ENCODE peak calls at places on chromosomes 11 and 22, in five cellular contexts. One of them, this sample, is unnamed.

GRCh38 chr11:75536786-75537629 is 11.3 kb upstream of the GDPD5 start:
- DNase-seq in adrenal gland: peak; percentile 32
- DNase-seq in suprapubic skin: no peak
- DNase-seq in ovary: no peak
- DNase-seq in fibroblast of mammary gland: peak; percentile 50
- DNase-seq in this sample: peak; percentile 73

GRCh38 chr11:101848262-101848661 is 66.5 kb upstream of the CEP126 start:
- DNase-seq in adrenal gland: peak; percentile 9
- DNase-seq in fibroblast of mammary gland: peak; percentile 46
- DNase-seq in suprapubic skin: no peak
- DNase-seq in ovary: no peak
- DNase-seq in this sample: no peak

GRCh38 chr11:16604784-16605439 is 133.5 kb upstream of the C11orf58 start:
- DNase-seq in adrenal gland: peak; percentile 59
- DNase-seq in ovary: peak; percentile 52
- DNase-seq in fibroblast of mammary gland: no peak
- DNase-seq in suprapubic skin: peak; percentile 60
- DNase-seq in this sample: peak; percentile 35

GRCh38 chr11:47225552-47226137 is 10.9 kb downstream of the DDB2 start:
- DNase-seq in fibroblast of mammary gland: no peak
- DNase-seq in adrenal gland: no peak
- DNase-seq in suprapubic skin: no peak
- DNase-seq in ovary: no peak
- DNase-seq in this sample: no peak

GRCh38 chr11:59172345-59173079 is 580 bp downstream of the DTX4 start:
- DNase-seq in suprapubic skin: no peak
- DNase-seq in fibroblast of mammary gland: no peak
- DNase-seq in ovary: peak; percentile 59
- DNase-seq in adrenal gland: no peak
- DNase-seq in this sample: peak; percentile 77

GRCh38 chr11:121473064-121473777 is 20.5 kb upstream of the SORL1-AS1 start:
- DNase-seq in adrenal gland: peak; percentile 27
- DNase-seq in ovary: no peak
- DNase-seq in fibroblast of mammary gland: peak; percentile 71
- DNase-seq in suprapubic skin: no peak
- DNase-seq in this sample: no peak

GRCh38 chr22:48574776-48575566 is 1252.7 kb downstream of the BRD1 start:
- DNase-seq in ovary: peak; percentile 80
- DNase-seq in adrenal gland: no peak
- DNase-seq in suprapubic skin: no peak
- DNase-seq in fibroblast of mammary gland: no peak
- DNase-seq in this sample: peak; percentile 64

GRCh38 chr22:16955678-16956210 is 52.3 kb downstream of the GAB4 start:
- DNase-seq in adrenal gland: peak; percentile 62
- DNase-seq in fibroblast of mammary gland: peak; percentile 3
- DNase-seq in ovary: no peak
- DNase-seq in suprapubic skin: no peak
- DNase-seq in this sample: peak; percentile 4

GRCh38 chr11:14237333-14237988 is 121.5 kb downstream of the RRAS2 start:
- DNase-seq in fibroblast of mammary gland: no peak
- DNase-seq in adrenal gland: peak; percentile 23
- DNase-seq in ovary: no peak
- DNase-seq in suprapubic skin: no peak
- DNase-seq in this sample: peak; percentile 68

GRCh38 chr11:5923427-5923776 is 18.6 kb upstream of the OR56A3 start:
- DNase-seq in ovary: no peak
- DNase-seq in fibroblast of mammary gland: no peak
- DNase-seq in suprapubic skin: no peak
- DNase-seq in adrenal gland: no peak
- DNase-seq in this sample: no peak

GRCh38 chr22:36052505-36052941 is 23.9 kb upstream of the RBFOX2 start:
- DNase-seq in adrenal gland: no peak
- DNase-seq in ovary: no peak
- DNase-seq in fibroblast of mammary gland: peak; percentile 47
- DNase-seq in suprapubic skin: no peak
- DNase-seq in this sample: no peak

GRCh38 chr11:107172996-107173395 is 154.7 kb upstream of the GUCY1A2 start:
- DNase-seq in ovary: no peak
- DNase-seq in suprapubic skin: no peak
- DNase-seq in adrenal gland: no peak
- DNase-seq in fibroblast of mammary gland: no peak
- DNase-seq in this sample: no peak

GRCh38 chr22:41827671-41828070 is 5.2 kb upstream of the SREBF2 start:
- DNase-seq in suprapubic skin: no peak
- DNase-seq in adrenal gland: peak; percentile 43
- DNase-seq in ovary: no peak
- DNase-seq in fibroblast of mammary gland: no peak
- DNase-seq in this sample: no peak

GRCh38 chr11:65301491-65302329 is 13.0 kb upstream of the CDC42EP2 start:
- DNase-seq in ovary: peak; percentile 86
- DNase-seq in adrenal gland: no peak
- DNase-seq in suprapubic skin: no peak
- DNase-seq in fibroblast of mammary gland: no peak
- DNase-seq in this sample: no peak

GRCh38 chr22:35600466-35600865 is 16.7 kb downstream of the MB start:
- DNase-seq in adrenal gland: peak; percentile 28
- DNase-seq in ovary: no peak
- DNase-seq in suprapubic skin: no peak
- DNase-seq in fibroblast of mammary gland: no peak
- DNase-seq in this sample: no peak

GRCh38 chr11:64796757-64797541 is 6.1 kb downstream of the MAP4K2 start:
- DNase-seq in suprapubic skin: no peak
- DNase-seq in ovary: peak; percentile 34
- DNase-seq in fibroblast of mammary gland: no peak
- DNase-seq in adrenal gland: no peak
- DNase-seq in this sample: no peak

GRCh38 chr11:119744577-119744976 is 15.6 kb upstream of the NECTIN1 start:
- DNase-seq in fibroblast of mammary gland: no peak
- DNase-seq in suprapubic skin: peak; percentile 27
- DNase-seq in ovary: no peak
- DNase-seq in adrenal gland: no peak
- DNase-seq in this sample: no peak

GRCh38 chr11:827146-827860 is 416 bp upstream of the CRACR2B start:
- DNase-seq in fibroblast of mammary gland: no peak
- DNase-seq in adrenal gland: no peak
- DNase-seq in suprapubic skin: no peak
- DNase-seq in ovary: no peak
- DNase-seq in this sample: peak; percentile 88

DNA sequence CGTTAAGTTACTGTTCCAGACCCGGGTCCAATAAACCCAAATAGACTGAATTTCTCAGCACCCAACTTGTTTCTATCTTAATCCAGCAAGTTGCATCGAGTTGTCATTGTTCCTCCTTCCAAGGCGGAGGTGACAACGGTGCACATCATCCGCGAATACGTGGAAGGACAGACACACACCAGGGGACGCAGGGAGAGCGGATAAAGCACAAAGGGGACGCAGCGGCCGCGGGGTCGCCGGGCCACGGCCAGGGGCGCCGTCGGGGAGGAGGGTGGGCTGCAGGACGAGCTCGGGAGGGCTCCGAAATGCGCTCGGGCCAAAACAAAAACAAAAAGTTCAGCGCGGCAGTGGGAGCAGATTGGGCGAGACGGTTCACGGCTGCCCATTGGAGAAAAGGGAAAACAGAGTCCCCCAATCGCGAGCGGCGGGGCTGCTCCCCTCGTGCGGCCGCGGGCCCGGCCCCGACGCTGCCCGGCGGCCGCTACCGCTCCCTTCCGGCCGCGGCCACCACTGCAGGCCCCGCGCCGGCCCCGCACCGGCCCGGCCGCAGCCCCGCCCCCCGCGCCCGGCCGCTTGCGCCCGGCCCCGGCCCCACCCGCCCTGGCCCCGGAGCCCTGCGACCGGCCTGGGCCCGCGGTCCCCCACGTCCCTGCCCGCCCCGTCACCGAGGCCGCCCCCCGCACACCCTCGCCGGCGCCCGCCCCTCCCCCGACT is 518 bp downstream of the KMT5B start:
- DNase-seq in ovary: peak; percentile 84
- DNase-seq in fibroblast of mammary gland: peak; percentile 68
- DNase-seq in suprapubic skin: peak; percentile 81
- DNase-seq in adrenal gland: peak; percentile 85
- DNase-seq in this sample: peak; percentile 92
- TF ChIP-seq CTCF in ovary: peak; percentile 31
- TF ChIP-seq CTCF in fibroblast of mammary gland: no peak
- TF ChIP-seq CTCF in suprapubic skin: peak; percentile 39
- TF ChIP-seq CTCF in adrenal gland: peak; percentile 36
- TF ChIP-seq CTCF in this sample: peak; percentile 48

GRCh38 chr22:49632199-49633009 is 195.3 kb downstream of the BRD1 start:
- DNase-seq in suprapubic skin: no peak
- DNase-seq in ovary: peak; percentile 81
- DNase-seq in fibroblast of mammary gland: peak; percentile 28
- DNase-seq in adrenal gland: peak; percentile 52
- DNase-seq in this sample: peak; percentile 80
- TF ChIP-seq CTCF in suprapubic skin: peak; percentile 67
- TF ChIP-seq CTCF in ovary: peak; percentile 46
- TF ChIP-seq CTCF in fibroblast of mammary gland: peak; percentile 56
- TF ChIP-seq CTCF in adrenal gland: peak; percentile 71
- TF ChIP-seq CTCF in this sample: peak; percentile 53

GRCh38 chr11:116499396-116500001 is 273.3 kb downstream of the BUD13 start:
- DNase-seq in adrenal gland: peak; percentile 79
- DNase-seq in fibroblast of mammary gland: peak; percentile 43
- DNase-seq in ovary: peak; percentile 63
- DNase-seq in suprapubic skin: peak; percentile 68
- DNase-seq in this sample: peak; percentile 82
- TF ChIP-seq CTCF in adrenal gland: peak; percentile 55
- TF ChIP-seq CTCF in fibroblast of mammary gland: peak; percentile 47
- TF ChIP-seq CTCF in ovary: no peak
- TF ChIP-seq CTCF in suprapubic skin: peak; percentile 50
- TF ChIP-seq CTCF in this sample: peak; percentile 58

GRCh38 chr11:117478126-117478856 is 150.6 kb downstream of the CEP164 start:
- DNase-seq in fibroblast of mammary gland: no peak
- DNase-seq in adrenal gland: no peak
- DNase-seq in ovary: no peak
- DNase-seq in suprapubic skin: no peak
- DNase-seq in this sample: no peak

GRCh38 chr11:117480221-117480620 is 152.6 kb downstream of the CEP164 start:
- DNase-seq in suprapubic skin: no peak
- DNase-seq in adrenal gland: no peak
- DNase-seq in ovary: no peak
- DNase-seq in fibroblast of mammary gland: no peak
- DNase-seq in this sample: no peak

GRCh38 chr11:117478926-117479325 is 151.3 kb downstream of the CEP164 start:
- DNase-seq in adrenal gland: no peak
- DNase-seq in suprapubic skin: no peak
- DNase-seq in fibroblast of mammary gland: no peak
- DNase-seq in ovary: no peak
- DNase-seq in this sample: no peak

GRCh38 chr11:117477721-117478120 is 150.1 kb downstream of the CEP164 start:
- DNase-seq in ovary: no peak
- DNase-seq in fibroblast of mammary gland: no peak
- DNase-seq in adrenal gland: no peak
- DNase-seq in suprapubic skin: no peak
- DNase-seq in this sample: no peak

DNA sequence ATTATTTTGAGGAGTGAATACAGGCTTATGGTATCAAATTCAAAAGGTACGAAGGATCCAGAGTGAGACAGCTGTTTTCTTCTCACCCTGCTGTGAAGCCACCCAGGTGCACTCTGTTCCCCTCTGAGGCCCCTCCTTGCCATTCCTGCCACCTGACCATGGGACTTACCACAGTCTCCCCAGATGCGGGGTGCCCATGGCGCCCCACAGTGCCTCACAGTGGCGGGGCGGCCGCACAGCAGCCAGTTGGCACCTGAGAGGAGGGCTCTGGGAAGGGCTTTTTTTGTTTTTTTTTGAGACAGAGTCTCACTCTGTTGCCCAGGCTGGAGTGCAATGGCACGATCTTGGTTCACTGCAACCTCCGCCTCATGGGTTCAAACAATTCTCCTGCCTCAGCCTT is 151.7 kb downstream of the CEP164 start:
- DNase-seq in fibroblast of mammary gland: no peak
- DNase-seq in adrenal gland: no peak
- DNase-seq in suprapubic skin: no peak
- DNase-seq in ovary: no peak
- DNase-seq in this sample: peak; percentile 50
- TF ChIP-seq CTCF in fibroblast of mammary gland: no peak
- TF ChIP-seq CTCF in adrenal gland: no peak
- TF ChIP-seq CTCF in suprapubic skin: no peak
- TF ChIP-seq CTCF in ovary: no peak
- TF ChIP-seq CTCF in this sample: peak; percentile 38